ENCODE peak calls at places on chromosomes 16 and 17, in eight cellular contexts. One of them, this sample, is unnamed.

GRCh38 chr17:49987290-49987585 is 7.8 kb downstream of the DLX3 start:
- DNase-seq in Ammon's horn: no peak
- DNase-seq in activated effector memory CD4-positive, alpha-beta T cell treated with Interleukin-2 at 50 U/mL for 16 hours: no peak
- DNase-seq in tibial nerve: no peak
- DNase-seq in astrocyte of the cerebellum: no peak
- DNase-seq in naive B cell: no peak
- DNase-seq in GM12892: no peak
- DNase-seq in fibroblast of the conjunctiva: no peak
- DNase-seq in this sample: no peak

GRCh38 chr16:30644334-30644830 is 6.4 kb upstream of the PRR14 start:
- DNase-seq in tibial nerve: no peak
- DNase-seq in astrocyte of the cerebellum: no peak
- DNase-seq in activated effector memory CD4-positive, alpha-beta T cell treated with Interleukin-2 at 50 U/mL for 16 hours: no peak
- DNase-seq in fibroblast of the conjunctiva: no peak
- DNase-seq in naive B cell: no peak
- DNase-seq in GM12892: no peak
- DNase-seq in Ammon's horn: no peak
- DNase-seq in this sample: no peak

GRCh38 chr17:6498356-6498755 is 54.1 kb downstream of the PIMREG start:
- DNase-seq in fibroblast of the conjunctiva: no peak
- DNase-seq in astrocyte of the cerebellum: no peak
- DNase-seq in Ammon's horn: no peak
- DNase-seq in GM12892: no peak
- DNase-seq in naive B cell: no peak
- DNase-seq in activated effector memory CD4-positive, alpha-beta T cell treated with Interleukin-2 at 50 U/mL for 16 hours: no peak
- DNase-seq in tibial nerve: no peak
- DNase-seq in this sample: no peak

GRCh38 chr17:59695943-59696681 is 11.1 kb downstream of the PTRH2 start:
- DNase-seq in astrocyte of the cerebellum: no peak
- DNase-seq in naive B cell: no peak
- DNase-seq in GM12892: no peak
- DNase-seq in Ammon's horn: no peak
- DNase-seq in activated effector memory CD4-positive, alpha-beta T cell treated with Interleukin-2 at 50 U/mL for 16 hours: no peak
- DNase-seq in tibial nerve: no peak
- DNase-seq in fibroblast of the conjunctiva: peak; percentile 53
- DNase-seq in this sample: no peak

GRCh38 chr17:27593232-27593856 is 37.6 kb upstream of the LGALS9 start:
- DNase-seq in Ammon's horn: no peak
- DNase-seq in fibroblast of the conjunctiva: no peak
- DNase-seq in GM12892: no peak
- DNase-seq in astrocyte of the cerebellum: no peak
- DNase-seq in tibial nerve: no peak
- DNase-seq in activated effector memory CD4-positive, alpha-beta T cell treated with Interleukin-2 at 50 U/mL for 16 hours: no peak
- DNase-seq in naive B cell: no peak
- DNase-seq in this sample: no peak

GRCh38 chr16:46629331-46629843 is 8.2 kb upstream of the SHCBP1 start:
- DNase-seq in astrocyte of the cerebellum: no peak
- DNase-seq in naive B cell: no peak
- DNase-seq in fibroblast of the conjunctiva: peak; percentile 38
- DNase-seq in GM12892: no peak
- DNase-seq in activated effector memory CD4-positive, alpha-beta T cell treated with Interleukin-2 at 50 U/mL for 16 hours: no peak
- DNase-seq in tibial nerve: no peak
- DNase-seq in Ammon's horn: no peak
- DNase-seq in this sample: no peak

GRCh38 chr16:17358846-17359245 is 111.9 kb downstream of the XYLT1 start:
- DNase-seq in GM12892: no peak
- DNase-seq in activated effector memory CD4-positive, alpha-beta T cell treated with Interleukin-2 at 50 U/mL for 16 hours: no peak
- DNase-seq in naive B cell: no peak
- DNase-seq in fibroblast of the conjunctiva: no peak
- DNase-seq in Ammon's horn: no peak
- DNase-seq in tibial nerve: no peak
- DNase-seq in astrocyte of the cerebellum: peak; percentile 83
- DNase-seq in this sample: no peak

GRCh38 chr16:84486551-84487235 is 17.8 kb downstream of the MEAK7 start:
- DNase-seq in GM12892: no peak
- DNase-seq in naive B cell: no peak
- DNase-seq in fibroblast of the conjunctiva: no peak
- DNase-seq in activated effector memory CD4-positive, alpha-beta T cell treated with Interleukin-2 at 50 U/mL for 16 hours: no peak
- DNase-seq in astrocyte of the cerebellum: no peak
- DNase-seq in tibial nerve: no peak
- DNase-seq in Ammon's horn: no peak
- DNase-seq in this sample: no peak

GRCh38 chr16:54277845-54278703 is 8.5 kb downstream of the IRX3 start:
- DNase-seq in fibroblast of the conjunctiva: no peak
- DNase-seq in astrocyte of the cerebellum: no peak
- DNase-seq in naive B cell: no peak
- DNase-seq in GM12892: no peak
- DNase-seq in tibial nerve: no peak
- DNase-seq in activated effector memory CD4-positive, alpha-beta T cell treated with Interleukin-2 at 50 U/mL for 16 hours: no peak
- DNase-seq in Ammon's horn: peak; percentile 63
- DNase-seq in this sample: no peak

GRCh38 chr17:58677204-58677880 is 14.5 kb downstream of the TEX14 start:
- DNase-seq in fibroblast of the conjunctiva: no peak
- DNase-seq in tibial nerve: no peak
- DNase-seq in naive B cell: no peak
- DNase-seq in activated effector memory CD4-positive, alpha-beta T cell treated with Interleukin-2 at 50 U/mL for 16 hours: no peak
- DNase-seq in GM12892: no peak
- DNase-seq in Ammon's horn: no peak
- DNase-seq in astrocyte of the cerebellum: peak; percentile 27
- DNase-seq in this sample: no peak

GRCh38 chr17:38554430-38555350 is 51.1 kb downstream of the SRCIN1 start:
- DNase-seq in naive B cell: no peak
- DNase-seq in tibial nerve: no peak
- DNase-seq in Ammon's horn: no peak
- DNase-seq in GM12892: no peak
- DNase-seq in astrocyte of the cerebellum: peak; percentile 28
- DNase-seq in activated effector memory CD4-positive, alpha-beta T cell treated with Interleukin-2 at 50 U/mL for 16 hours: no peak
- DNase-seq in fibroblast of the conjunctiva: no peak
- DNase-seq in this sample: no peak

GRCh38 chr17:17350491-17351355 is 47.5 kb downstream of the NT5M start:
- DNase-seq in GM12892: no peak
- DNase-seq in Ammon's horn: no peak
- DNase-seq in astrocyte of the cerebellum: no peak
- DNase-seq in activated effector memory CD4-positive, alpha-beta T cell treated with Interleukin-2 at 50 U/mL for 16 hours: no peak
- DNase-seq in tibial nerve: no peak
- DNase-seq in fibroblast of the conjunctiva: no peak
- DNase-seq in naive B cell: no peak
- DNase-seq in this sample: no peak

GRCh38 chr16:17278988-17279387 is 191.8 kb downstream of the XYLT1 start:
- DNase-seq in GM12892: no peak
- DNase-seq in astrocyte of the cerebellum: no peak
- DNase-seq in fibroblast of the conjunctiva: no peak
- DNase-seq in activated effector memory CD4-positive, alpha-beta T cell treated with Interleukin-2 at 50 U/mL for 16 hours: no peak
- DNase-seq in naive B cell: no peak
- DNase-seq in Ammon's horn: no peak
- DNase-seq in tibial nerve: no peak
- DNase-seq in this sample: no peak

GRCh38 chr16:8632675-8633182 is 11.2 kb downstream of the METTL22 start:
- DNase-seq in naive B cell: no peak
- DNase-seq in Ammon's horn: peak; percentile 49
- DNase-seq in GM12892: no peak
- DNase-seq in astrocyte of the cerebellum: no peak
- DNase-seq in activated effector memory CD4-positive, alpha-beta T cell treated with Interleukin-2 at 50 U/mL for 16 hours: no peak
- DNase-seq in tibial nerve: no peak
- DNase-seq in fibroblast of the conjunctiva: no peak
- DNase-seq in this sample: no peak

This sample was measured in CD8-positive, alpha-beta T cell.